ENCODE peak calls at places on chromosomes 3 and 15, in six cellular contexts. One of them, this sample, is unnamed. For H3K9me3, the result is how much of the 10 kb centered on the place peaks cover.

GRCh38 chr3:194439915-194440550 is 41.0 kb upstream of the GP5 start:
- DNase-seq in cardiac muscle cell: no peak
- DNase-seq in CD4-positive, alpha-beta memory T cell: no peak
- DNase-seq in heart right ventricle: no peak
- DNase-seq in GM23248: no peak
- DNase-seq in esophagus squamous epithelium: no peak
- DNase-seq in this sample: no peak

GRCh38 chr3:143237036-143237688 is 117.6 kb downstream of the CHST2 start:
- DNase-seq in cardiac muscle cell: peak
- DNase-seq in esophagus squamous epithelium: no peak
- DNase-seq in CD4-positive, alpha-beta memory T cell: no peak
- DNase-seq in heart right ventricle: no peak
- DNase-seq in GM23248: peak
- DNase-seq in this sample: no peak

GRCh38 chr15:44102675-44103254 is 92.3 kb downstream of the FRMD5 start:
- DNase-seq in heart right ventricle: no peak
- DNase-seq in cardiac muscle cell: peak
- DNase-seq in esophagus squamous epithelium: no peak
- DNase-seq in GM23248: peak
- DNase-seq in CD4-positive, alpha-beta memory T cell: no peak
- DNase-seq in this sample: no peak

GRCh38 chr3:23128655-23129054 is 74.5 kb upstream of the UBE2E2 start:
- DNase-seq in cardiac muscle cell: no peak
- DNase-seq in esophagus squamous epithelium: no peak
- DNase-seq in CD4-positive, alpha-beta memory T cell: no peak
- DNase-seq in heart right ventricle: no peak
- DNase-seq in GM23248: no peak
- DNase-seq in this sample: no peak

GRCh38 chr15:73982251-73982962 is 9.7 kb downstream of the STOML1 start:
- DNase-seq in cardiac muscle cell: peak
- DNase-seq in CD4-positive, alpha-beta memory T cell: no peak
- DNase-seq in heart right ventricle: peak
- DNase-seq in esophagus squamous epithelium: no peak
- DNase-seq in GM23248: peak
- DNase-seq in this sample: no peak

GRCh38 chr3:114308830-114309229 is 15.0 kb downstream of the TIGIT start:
- DNase-seq in heart right ventricle: no peak
- DNase-seq in cardiac muscle cell: no peak
- DNase-seq in esophagus squamous epithelium: no peak
- DNase-seq in CD4-positive, alpha-beta memory T cell: peak
- DNase-seq in GM23248: no peak
- DNase-seq in this sample: peak

GRCh38 chr15:78007211-78007956 is 70.1 kb downstream of the TBC1D2B start:
- DNase-seq in cardiac muscle cell: no peak
- DNase-seq in heart right ventricle: no peak
- DNase-seq in esophagus squamous epithelium: no peak
- DNase-seq in GM23248: no peak
- DNase-seq in CD4-positive, alpha-beta memory T cell: no peak
- DNase-seq in this sample: no peak

GRCh38 chr15:42058791-42059190 is 35.6 kb downstream of the PLA2G4D start:
- DNase-seq in cardiac muscle cell: no peak
- DNase-seq in esophagus squamous epithelium: no peak
- DNase-seq in heart right ventricle: no peak
- DNase-seq in CD4-positive, alpha-beta memory T cell: no peak
- DNase-seq in GM23248: no peak
- DNase-seq in this sample: no peak

GRCh38 chr3:46558184-46559029 is 7.7 kb downstream of the LRRC2 start:
- DNase-seq in cardiac muscle cell: peak
- DNase-seq in heart right ventricle: peak
- DNase-seq in GM23248: peak
- DNase-seq in CD4-positive, alpha-beta memory T cell: peak
- DNase-seq in esophagus squamous epithelium: no peak
- DNase-seq in this sample: peak

GRCh38 chr3:190051643-190052042 is 69.1 kb downstream of the P3H2 start:
- DNase-seq in CD4-positive, alpha-beta memory T cell: no peak
- DNase-seq in cardiac muscle cell: no peak
- DNase-seq in heart right ventricle: no peak
- DNase-seq in GM23248: no peak
- DNase-seq in esophagus squamous epithelium: no peak
- DNase-seq in this sample: no peak

GRCh38 chr15:90400759-90401314 is 12.8 kb downstream of the IQGAP1 start:
- DNase-seq in heart right ventricle: peak
- DNase-seq in cardiac muscle cell: peak
- DNase-seq in CD4-positive, alpha-beta memory T cell: peak
- DNase-seq in GM23248: peak
- DNase-seq in esophagus squamous epithelium: peak
- DNase-seq in this sample: peak

GRCh38 chr3:121660356-121661171 is at the start of gene HCLS1:
- DNase-seq in GM23248: peak
- DNase-seq in heart right ventricle: peak
- DNase-seq in esophagus squamous epithelium: peak
- DNase-seq in cardiac muscle cell: peak
- DNase-seq in CD4-positive, alpha-beta memory T cell: peak
- DNase-seq in this sample: peak

GRCh38 chr3:120559228-120560061 is 36.7 kb upstream of the NDUFB4 start:
- DNase-seq in esophagus squamous epithelium: no peak
- DNase-seq in cardiac muscle cell: peak
- DNase-seq in GM23248: peak
- DNase-seq in CD4-positive, alpha-beta memory T cell: no peak
- DNase-seq in heart right ventricle: peak
- DNase-seq in this sample: no peak

GRCh38 chr3:24201301-24201700 is 256.2 kb downstream of the NR1D2 start:
- DNase-seq in heart right ventricle: no peak
- DNase-seq in CD4-positive, alpha-beta memory T cell: no peak
- DNase-seq in GM23248: peak
- DNase-seq in cardiac muscle cell: no peak
- DNase-seq in esophagus squamous epithelium: no peak
- DNase-seq in this sample: no peak

GRCh38 chr15:78457101-78457500 is 19.1 kb downstream of the IREB2 start:
- DNase-seq in GM23248: peak
- DNase-seq in heart right ventricle: no peak
- DNase-seq in esophagus squamous epithelium: no peak
- DNase-seq in cardiac muscle cell: peak
- DNase-seq in CD4-positive, alpha-beta memory T cell: no peak
- DNase-seq in this sample: no peak

GRCh38 chr15:29692527-29692926 is 129.7 kb downstream of the TJP1 start:
- DNase-seq in heart right ventricle: no peak
- DNase-seq in GM23248: no peak
- DNase-seq in esophagus squamous epithelium: no peak
- DNase-seq in CD4-positive, alpha-beta memory T cell: no peak
- DNase-seq in cardiac muscle cell: no peak
- DNase-seq in this sample: no peak

GRCh38 chr15:57591237-57591821 is 375 bp upstream of the MYZAP start:
- DNase-seq in heart right ventricle: no peak
- DNase-seq in GM23248: no peak
- DNase-seq in cardiac muscle cell: no peak
- DNase-seq in CD4-positive, alpha-beta memory T cell: no peak
- DNase-seq in esophagus squamous epithelium: no peak
- DNase-seq in this sample: no peak

GRCh38 chr3:156675744-156676466 is 1.5 kb downstream of the TIPARP start:
- DNase-seq in GM23248: peak
- DNase-seq in CD4-positive, alpha-beta memory T cell: peak
- DNase-seq in cardiac muscle cell: peak
- DNase-seq in esophagus squamous epithelium: no peak
- DNase-seq in heart right ventricle: peak
- DNase-seq in this sample: peak

GRCh38 chr3:171175840-171176239 is 149.3 kb upstream of the SLC2A2 start:
- DNase-seq in CD4-positive, alpha-beta memory T cell: no peak
- DNase-seq in cardiac muscle cell: no peak
- DNase-seq in esophagus squamous epithelium: no peak
- DNase-seq in GM23248: peak
- DNase-seq in heart right ventricle: no peak
- DNase-seq in this sample: no peak

GRCh38 chr15:66877558-66878285 is 175.7 kb downstream of the SMAD6 start:
- DNase-seq in esophagus squamous epithelium: no peak
- DNase-seq in cardiac muscle cell: peak
- DNase-seq in GM23248: no peak
- DNase-seq in CD4-positive, alpha-beta memory T cell: no peak
- DNase-seq in heart right ventricle: peak
- DNase-seq in this sample: no peak

GRCh38 chr3:162492446-162493081 is 996.0 kb downstream of the OTOL1 start:
- DNase-seq in esophagus squamous epithelium: no peak
- DNase-seq in cardiac muscle cell: peak
- DNase-seq in GM23248: peak
- DNase-seq in heart right ventricle: no peak
- DNase-seq in CD4-positive, alpha-beta memory T cell: no peak
- DNase-seq in this sample: no peak

GRCh38 chr3:187918081-187918644 is 172.9 kb upstream of the BCL6 start:
- DNase-seq in esophagus squamous epithelium: no peak
- DNase-seq in CD4-positive, alpha-beta memory T cell: no peak
- DNase-seq in heart right ventricle: no peak
- DNase-seq in GM23248: no peak
- DNase-seq in cardiac muscle cell: no peak
- DNase-seq in this sample: no peak

GRCh38 chr3:160052385-160053047 is 63.9 kb downstream of the IL12A start:
- DNase-seq in GM23248: peak
- DNase-seq in CD4-positive, alpha-beta memory T cell: no peak
- DNase-seq in heart right ventricle: no peak
- DNase-seq in esophagus squamous epithelium: no peak
- DNase-seq in cardiac muscle cell: peak
- DNase-seq in this sample: no peak

GRCh38 chr3:156604642-156605144 is 49.8 kb upstream of the SSR3 start:
- DNase-seq in CD4-positive, alpha-beta memory T cell: no peak
- DNase-seq in heart right ventricle: no peak
- DNase-seq in esophagus squamous epithelium: no peak
- DNase-seq in GM23248: no peak
- DNase-seq in cardiac muscle cell: no peak
- DNase-seq in this sample: no peak

GRCh38 chr15:45991863-45992262 is 357.0 kb downstream of the SQOR start:
- DNase-seq in GM23248: no peak
- DNase-seq in cardiac muscle cell: no peak
- DNase-seq in esophagus squamous epithelium: no peak
- DNase-seq in heart right ventricle: no peak
- DNase-seq in CD4-positive, alpha-beta memory T cell: no peak
- DNase-seq in this sample: no peak
- H3K9me3 ChIP-seq in GM23248: under half
- H3K9me3 ChIP-seq in cardiac muscle cell: under half
- H3K9me3 ChIP-seq in esophagus squamous epithelium: under half
- H3K9me3 ChIP-seq in heart right ventricle: under half
- H3K9me3 ChIP-seq in CD4-positive, alpha-beta memory T cell: under half
- H3K9me3 ChIP-seq in this sample: under half

GRCh38 chr15:86502313-86502712 is 422.6 kb downstream of the AGBL1 start:
- DNase-seq in heart right ventricle: no peak
- DNase-seq in GM23248: no peak
- DNase-seq in esophagus squamous epithelium: no peak
- DNase-seq in CD4-positive, alpha-beta memory T cell: no peak
- DNase-seq in cardiac muscle cell: no peak
- DNase-seq in this sample: no peak

GRCh38 chr15:86505951-86506350 is 426.3 kb downstream of the AGBL1 start:
- DNase-seq in GM23248: no peak
- DNase-seq in esophagus squamous epithelium: no peak
- DNase-seq in CD4-positive, alpha-beta memory T cell: no peak
- DNase-seq in heart right ventricle: no peak
- DNase-seq in cardiac muscle cell: no peak
- DNase-seq in this sample: no peak
- H3K9me3 ChIP-seq in GM23248: under half
- H3K9me3 ChIP-seq in esophagus squamous epithelium: under half
- H3K9me3 ChIP-seq in CD4-positive, alpha-beta memory T cell: under half
- H3K9me3 ChIP-seq in heart right ventricle: under half
- H3K9me3 ChIP-seq in cardiac muscle cell: under half
- H3K9me3 ChIP-seq in this sample: under half

GRCh38 chr15:25248583-25249235 is 190.1 kb downstream of the UBE3A start:
- DNase-seq in cardiac muscle cell: no peak
- DNase-seq in esophagus squamous epithelium: no peak
- DNase-seq in GM23248: no peak
- DNase-seq in heart right ventricle: no peak
- DNase-seq in CD4-positive, alpha-beta memory T cell: no peak
- DNase-seq in this sample: no peak

GRCh38 chr15:25250011-25250596 is 188.7 kb downstream of the UBE3A start:
- DNase-seq in esophagus squamous epithelium: no peak
- DNase-seq in GM23248: no peak
- DNase-seq in heart right ventricle: no peak
- DNase-seq in cardiac muscle cell: no peak
- DNase-seq in CD4-positive, alpha-beta memory T cell: no peak
- DNase-seq in this sample: no peak

GRCh38 chr15:25251700-25252390 is 187.0 kb downstream of the UBE3A start:
- DNase-seq in cardiac muscle cell: no peak
- DNase-seq in heart right ventricle: no peak
- DNase-seq in CD4-positive, alpha-beta memory T cell: no peak
- DNase-seq in GM23248: no peak
- DNase-seq in esophagus squamous epithelium: no peak
- DNase-seq in this sample: no peak

GRCh38 chr15:25249236-25250010 is 189.4 kb downstream of the UBE3A start:
- DNase-seq in CD4-positive, alpha-beta memory T cell: no peak
- DNase-seq in GM23248: no peak
- DNase-seq in esophagus squamous epithelium: no peak
- DNase-seq in cardiac muscle cell: no peak
- DNase-seq in heart right ventricle: no peak
- DNase-seq in this sample: no peak

DNA sequence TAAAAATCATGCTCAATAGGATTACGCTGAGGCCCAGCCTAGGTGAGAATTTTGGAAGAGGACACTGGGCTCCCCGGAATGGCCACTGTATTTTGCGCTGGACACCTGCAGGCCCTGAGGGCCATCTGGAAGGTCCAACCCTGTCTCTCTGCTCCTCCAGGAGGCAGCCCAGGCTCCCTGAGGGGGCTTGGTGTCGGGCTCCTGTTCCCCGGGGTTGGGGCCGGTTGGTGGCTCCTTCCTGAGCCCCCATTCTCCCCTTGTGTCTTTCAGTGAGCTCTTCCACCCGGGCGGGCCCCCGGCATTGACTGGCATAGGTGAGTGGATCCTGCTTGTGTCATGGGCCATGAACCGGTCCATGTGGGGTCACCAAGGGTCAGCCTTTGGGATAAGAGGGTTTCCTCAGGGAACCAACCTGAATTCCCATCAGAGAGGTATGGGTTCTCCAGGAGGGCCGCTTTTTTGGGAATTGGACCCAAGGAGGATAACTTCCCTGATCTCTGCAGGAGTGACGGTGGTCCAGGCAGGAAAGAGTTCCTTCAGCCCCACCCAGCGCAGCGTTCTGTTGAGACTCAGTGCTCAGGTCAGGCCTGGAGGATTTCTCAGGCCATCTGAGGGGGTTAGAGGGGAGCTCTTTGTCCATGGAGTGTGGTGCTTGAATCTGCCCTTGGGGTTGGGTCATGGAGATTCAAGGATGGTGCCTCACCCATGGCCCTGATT is 187.8 kb downstream of the UBE3A start:
- DNase-seq in GM23248: no peak
- DNase-seq in esophagus squamous epithelium: no peak
- DNase-seq in cardiac muscle cell: no peak
- DNase-seq in heart right ventricle: no peak
- DNase-seq in CD4-positive, alpha-beta memory T cell: no peak
- DNase-seq in this sample: no peak
- H3K9me3 ChIP-seq in GM23248: under half
- H3K9me3 ChIP-seq in esophagus squamous epithelium: under half
- H3K9me3 ChIP-seq in cardiac muscle cell: under half
- H3K9me3 ChIP-seq in heart right ventricle: under half
- H3K9me3 ChIP-seq in CD4-positive, alpha-beta memory T cell: under half
- H3K9me3 ChIP-seq in this sample: under half

DNA sequence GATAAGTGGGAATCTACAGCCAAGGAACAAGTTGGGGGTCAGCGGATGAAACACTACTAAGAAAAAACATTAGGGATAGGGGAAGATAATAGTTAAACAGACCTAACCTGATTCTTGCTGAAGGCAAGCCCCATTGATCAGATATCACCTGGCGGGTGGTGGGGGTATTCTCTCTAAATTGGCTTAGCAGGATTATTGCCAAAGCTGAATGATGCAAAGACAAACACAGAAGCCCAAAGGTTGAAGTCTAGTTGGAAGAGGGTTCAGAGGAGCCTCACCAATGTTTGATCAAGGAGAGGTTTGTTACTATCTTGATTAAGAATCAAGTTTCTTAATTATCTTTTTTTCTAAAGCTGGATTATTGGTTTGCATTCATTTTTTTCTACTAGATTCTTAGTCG is 371.9 kb upstream of the CNTN4 start:
- DNase-seq in GM23248: no peak
- DNase-seq in heart right ventricle: no peak
- DNase-seq in esophagus squamous epithelium: no peak
- DNase-seq in cardiac muscle cell: no peak
- DNase-seq in CD4-positive, alpha-beta memory T cell: no peak
- DNase-seq in this sample: no peak
- H3K9me3 ChIP-seq in GM23248: under half
- H3K9me3 ChIP-seq in heart right ventricle: under half
- H3K9me3 ChIP-seq in esophagus squamous epithelium: under half
- H3K9me3 ChIP-seq in cardiac muscle cell: under half
- H3K9me3 ChIP-seq in CD4-positive, alpha-beta memory T cell: under half
- H3K9me3 ChIP-seq in this sample: under half

This sample was measured in T-helper 17 cell.